ENCODE peak calls at places on chromosomes 4 and X, in seven cellular contexts. B, X, W, E, T, S and F are unnamed samples.
A peak's percentile ranks its signal among the peaks of the same experiment; 100 is the strongest.

GRCh38 chr4:12889054-12889453 is 595.1 kb downstream of the RAB28 start:
- DNase-seq in S (no peak), X (no peak), B (no peak), T (no peak), W (no peak), E (no peak), F (no peak)

GRCh38 chr4:1393866-1394265 is 12.4 kb downstream of the NKX1-1 start:
- DNase-seq in W (no peak), X (no peak), E (no peak), S (no peak), T (peak; percentile 51), B (no peak), F (no peak)

GRCh38 chrX:72348247-72348979 is 42.7 kb upstream of the CITED1 start:
- DNase-seq in S (no peak), W (no peak), E (no peak), B (no peak), X (no peak), T (no peak), F (no peak)

GRCh38 chrX:118066867-118067515 is 49.6 kb downstream of the KLHL13 start:
- DNase-seq in X (no peak), E (no peak), S (no peak), T (no peak), B (no peak), W (no peak), F (no peak)

GRCh38 chr4:91989914-91990313 is 313.9 kb upstream of the GRID2 start:
- DNase-seq in W (no peak), B (no peak), T (no peak), S (no peak), E (no peak), X (no peak), F (no peak)

GRCh38 chrX:103628386-103629290 is at the start of gene TCEAL1:
- DNase-seq in X (peak; percentile 35), B (no peak), W (peak; percentile 36), E (peak; percentile 56), T (peak; percentile 80), S (peak; percentile 50), F (no peak)

GRCh38 chr4:139978692-139979091 is 175.3 kb downstream of the MAML3 start:
- DNase-seq in W (peak; percentile 63), E (no peak), B (no peak), X (no peak), T (no peak), S (no peak), F (no peak)

GRCh38 chr4:82785248-82786003 is 13.2 kb downstream of the SCD5 start:
- DNase-seq in S (no peak), E (no peak), B (peak; percentile 57), W (no peak), T (no peak), X (no peak), F (no peak)

GRCh38 chrX:40061005-40061404 is 36.8 kb downstream of the BCOR start:
- DNase-seq in X (no peak), S (no peak), B (no peak), E (no peak), T (no peak), W (no peak), F (no peak)

GRCh38 chrX:140503714-140504351 is 1.0 kb downstream of the SOX3 start:
- DNase-seq in T (no peak), X (no peak), W (no peak), S (no peak), B (no peak), E (peak; percentile 15), F (no peak)

GRCh38 chr4:119946359-119946758 is 120.3 kb downstream of the MAD2L1 start:
- DNase-seq in B (no peak), E (no peak), W (no peak), S (no peak), X (no peak), T (no peak), F (no peak)

GRCh38 chrX:33324099-33324498 is 112.8 kb upstream of the DMD start:
- DNase-seq in W (no peak), X (no peak), B (no peak), S (no peak), E (no peak), T (no peak), F (no peak)

GRCh38 chr4:87979810-87980209 is 4.3 kb downstream of the SPP1 start:
- DNase-seq in B (no peak), X (no peak), E (no peak), W (no peak), T (no peak), S (no peak), F (no peak)

GRCh38 chrX:18129694-18130093 is 91.0 kb downstream of the BEND2 start:
- DNase-seq in W (no peak), S (no peak), T (no peak), X (no peak), E (no peak), B (no peak), F (no peak)

GRCh38 chr4:108272046-108272445 is 103.3 kb upstream of the LEF1 start:
- DNase-seq in X (no peak), B (no peak), E (no peak), W (no peak), S (no peak), T (no peak), F (no peak)

GRCh38 chr4:153159728-153160221 is 44.5 kb upstream of the TRIM2 start:
- DNase-seq in W (no peak), B (no peak), E (no peak), S (no peak), X (no peak), T (no peak), F (no peak)

GRCh38 chr4:104408893-104409292 is 85.8 kb downstream of the CXXC4 start:
- DNase-seq in B (no peak), S (no peak), T (no peak), W (no peak), X (no peak), E (no peak), F (no peak)

GRCh38 chr4:1717129-1718094 is 3.7 kb downstream of the TMEM129 start:
- DNase-seq in T (peak; percentile 63), X (no peak), S (no peak), E (no peak), W (no peak), B (no peak), F (no peak)

GRCh38 chr4:119300072-119300387 is 21.9 kb downstream of the FABP2 start:
- DNase-seq in X (peak; percentile 12), S (no peak), B (no peak), W (no peak), E (peak; percentile 54), T (peak; percentile 67), F (no peak)

GRCh38 chr4:134777626-134778025 is 576.0 kb upstream of the PABPC4L start:
- DNase-seq in X (no peak), T (no peak), B (peak; percentile 23), S (peak; percentile 24), E (no peak), W (peak; percentile 11), F (no peak)

GRCh38 chrX:154046262-154046771 is 26.6 kb upstream of the IRAK1 start:
- DNase-seq in E (peak; percentile 26), B (no peak), X (no peak), S (no peak), W (no peak), T (no peak), F (peak; percentile 33)

GRCh38 chr4:3868841-3869572 is 102.8 kb downstream of the ADRA2C start:
- DNase-seq in B (no peak), E (no peak), S (no peak), X (no peak), T (peak; percentile 42), W (no peak), F (no peak)

GRCh38 chrX:39900788-39901170 is 197.0 kb downstream of the BCOR start:
- DNase-seq in W (no peak), B (no peak), S (peak; percentile 31), T (no peak), E (no peak), X (no peak), F (no peak)

GRCh38 chr4:75180217-75180616 is 247.3 kb downstream of the PARM1 start:
- DNase-seq in E (no peak), W (no peak), T (no peak), X (no peak), S (no peak), B (no peak), F (no peak)

GRCh38 chrX:143462696-143463095 is 54.6 kb downstream of the SPANXN3 start:
- DNase-seq in E (no peak), T (no peak), S (no peak), X (no peak), B (no peak), W (no peak), F (no peak)

GRCh38 chrX:16838202-16839066 is 31.7 kb downstream of the RBBP7 start:
- DNase-seq in W (no peak), S (no peak), T (no peak), E (peak; percentile 34), X (no peak), B (no peak), F (peak; percentile 96)

GRCh38 chr4:141501395-141501794 is 135.0 kb upstream of the IL15 start:
- DNase-seq in T (no peak), B (no peak), S (no peak), E (no peak), W (no peak), X (no peak), F (no peak)

GRCh38 chr4:48913346-48913745 is 6.8 kb upstream of the OCIAD2 start:
- DNase-seq in E (no peak), W (no peak), X (no peak), B (peak; percentile 60), S (no peak), T (no peak), F (peak; percentile 76)

GRCh38 chr4:173318648-173319211 is 15.4 kb downstream of the HMGB2 start:
- DNase-seq in T (no peak), B (no peak), W (peak; percentile 44), S (no peak), E (no peak), X (no peak), F (no peak)

GRCh38 chr4:118314221-118314620 is 38.6 kb downstream of the PRSS12 start:
- DNase-seq in E (no peak), S (no peak), X (no peak), T (no peak), B (no peak), W (no peak), F (no peak)

GRCh38 chrX:100090931-100091330 is 319.1 kb downstream of the PCDH19 start:
- DNase-seq in T (no peak), W (no peak), E (no peak), X (no peak), S (no peak), B (no peak), F (no peak)

GRCh38 chr4:13168326-13168725 is 315.8 kb downstream of the RAB28 start:
- DNase-seq in B (no peak), S (no peak), X (no peak), E (no peak), T (no peak), W (no peak), F (no peak)

GRCh38 chr4:180156684-180157083 is 2086.5 kb upstream of the TENM3 start:
- DNase-seq in E (no peak), S (no peak), W (no peak), X (no peak), T (no peak), B (no peak), F (no peak)

GRCh38 chrX:102154900-102155805 is 624 bp downstream of the BEX5 start:
- DNase-seq in T (no peak), B (no peak), X (peak; percentile 1), E (no peak), W (no peak), S (no peak), F (no peak)